ENCODE peak calls at places on chromosomes 4 and X, in nine cellular contexts. I, G, O, K, P, Z, X, V and F are unnamed samples.
A peak's percentile ranks its signal among the peaks of the same experiment; 100 is the strongest.

GRCh38 chr4:2350982-2351381 is 67.5 kb downstream of the ZFYVE28 start:
- DNase-seq in I (no peak), P (no peak), V (no peak), G (no peak), X (no peak), Z (no peak), K (no peak), O (no peak), F (no peak)

GRCh38 chrX:1423215-1423614 is 29.5 kb downstream of the ASMTL start:
- DNase-seq in X (no peak), Z (no peak), O (no peak), V (no peak), I (no peak), K (no peak), G (no peak), P (no peak), F (no peak)

GRCh38 chr4:106986486-106986885 is 49.6 kb downstream of the DKK2 start:
- DNase-seq in V (no peak), P (no peak), I (no peak), G (peak; percentile 1), X (no peak), K (peak; percentile 79), O (peak; percentile 44), Z (no peak), F (no peak)

GRCh38 chr4:35525192-35525978 is 718.9 kb downstream of the ARAP2 start:
- DNase-seq in I (no peak), O (peak; percentile 19), G (no peak), X (no peak), Z (no peak), V (no peak), P (no peak), K (no peak), F (no peak)

GRCh38 chrX:155086961-155087735 is 15.8 kb downstream of the BRCC3 start:
- DNase-seq in G (no peak), X (no peak), V (no peak), K (no peak), I (no peak), Z (no peak), O (no peak), P (no peak), F (no peak)

GRCh38 chr4:88599714-88600113 is 7.4 kb downstream of the HERC3 start:
- DNase-seq in K (no peak), O (no peak), V (no peak), X (no peak), I (no peak), Z (no peak), G (no peak), P (no peak), F (no peak)

GRCh38 chr4:150583287-150584197 is 1.6 kb downstream of the MAB21L2 start:
- DNase-seq in G (peak; percentile 59), O (no peak), Z (no peak), I (no peak), V (no peak), P (no peak), K (no peak), X (no peak), F (no peak)

GRCh38 chr4:5409237-5409636 is 299.1 kb downstream of the EVC2 start:
- DNase-seq in V (no peak), Z (no peak), I (no peak), P (no peak), G (no peak), X (no peak), O (no peak), K (peak; percentile 9), F (no peak)

GRCh38 chrX:116009871-116010710 is 160.5 kb upstream of the AGTR2 start:
- DNase-seq in G (peak; percentile 9), O (peak; percentile 9), V (no peak), Z (peak; percentile 30), I (peak; percentile 76), X (no peak), K (no peak), P (no peak), F (no peak)

GRCh38 chr4:54746228-54746627 is 88.5 kb downstream of the KIT start:
- DNase-seq in Z (no peak), X (no peak), O (no peak), P (no peak), I (no peak), V (no peak), G (no peak), K (peak; percentile 80), F (no peak)

GRCh38 chrX:1246816-1247215 is 21.8 kb upstream of the CSF2RA start:
- DNase-seq in V (peak; percentile 32), O (no peak), P (peak; percentile 67), Z (peak; percentile 76), I (peak; percentile 39), K (peak; percentile 25), X (peak; percentile 83), G (peak; percentile 44), F (no peak)

GRCh38 chr4:140257461-140258305 is 103.7 kb upstream of the MAML3 start:
- DNase-seq in Z (no peak), I (no peak), V (no peak), G (no peak), P (no peak), O (peak; percentile 75), X (no peak), K (peak; percentile 28), F (no peak)